ENCODE peak calls at places on chromosomes 11 and 22, in ten cellular contexts. R is ureter; E is neuronal stem cell; L is body of pancreas; A is stimulated activated CD8-positive, alpha-beta memory T cell treated with anti-CD3 and anti-CD28 coated beads, Interleukin-12 subunit alpha, Interleukin-12 subunit beta, amount 100 ng/mL, for 4 hours; F is central memory CD4-positive, alpha-beta T cell; M is LoVo; Q is stimulated activated CD4-positive, alpha-beta T cell treated with anti-CD3 and anti-CD28 coated beads, Interleukin-15, amount 100 ng/mL, for 1 hour; Y is HT1080; H is dorsolateral prefrontal cortex. N is an unnamed sample.

GRCh38 chr11:17986007-17986710 is 26.7 kb downstream of the SERGEF start:
- DNase-seq in R (no peak), E (no peak), L (no peak), A (no peak), F (no peak), M (no peak), Q (no peak), Y (peak; percentile 75), H (no peak), N (no peak)

GRCh38 chr11:128872094-128872493 is 5.0 kb upstream of the KCNJ1 start:
- DNase-seq in R (no peak), E (no peak), L (no peak), A (no peak), F (no peak), M (no peak), Q (no peak), Y (no peak), H (no peak), N (no peak)

GRCh38 chr11:30586251-30587144 is at the start of gene MPPED2:
- DNase-seq in R (peak; percentile 51), E (peak; percentile 79), L (peak; percentile 39), A (no peak), F (no peak), M (no peak), Q (no peak), Y (no peak), H (peak; percentile 37), N (no peak)

GRCh38 chr11:110918351-110918750 is 206.1 kb upstream of the ARHGAP20 start:
- DNase-seq in R (no peak), E (no peak), L (no peak), A (no peak), F (no peak), M (no peak), Q (no peak), Y (no peak), H (no peak), N (no peak)

GRCh38 chr11:1209371-1210057 is 13.4 kb upstream of the MUC5B start:
- DNase-seq in R (no peak), E (no peak), L (no peak), A (no peak), F (no peak), M (no peak), Q (no peak), Y (no peak), H (no peak), N (no peak)

GRCh38 chr11:125141686-125142535 is 22.6 kb upstream of the PKNOX2 start:
- DNase-seq in R (no peak), E (peak; percentile 71), L (peak; percentile 44), A (peak; percentile 27), F (peak; percentile 36), M (peak; percentile 5), Q (peak; percentile 53), Y (peak; percentile 43), H (peak; percentile 63), N (peak; percentile 45)

GRCh38 chr11:99117603-99118002 is 96.9 kb downstream of the CNTN5 start:
- DNase-seq in R (no peak), E (no peak), L (no peak), A (no peak), F (no peak), M (no peak), Q (no peak), Y (peak; percentile 5), H (no peak), N (no peak)

GRCh38 chr11:3106736-3107524 is 49.7 kb upstream of the CARS1 start:
- DNase-seq in R (no peak), E (no peak), L (peak; percentile 9), A (no peak), F (no peak), M (no peak), Q (no peak), Y (no peak), H (peak; percentile 22), N (no peak)

GRCh38 chr22:43136255-43136654 is 6.9 kb downstream of the MCAT start:
- DNase-seq in R (no peak), E (no peak), L (no peak), A (no peak), F (peak; percentile 14), M (no peak), Q (no peak), Y (no peak), H (no peak), N (peak; percentile 14)

GRCh38 chr11:94543695-94544581 is at the start of gene FUT4:
- DNase-seq in R (peak; percentile 88), E (peak; percentile 72), L (peak; percentile 93), A (peak; percentile 52), F (peak; percentile 67), M (peak; percentile 95), Q (peak; percentile 56), Y (peak; percentile 77), H (peak; percentile 74), N (peak; percentile 76)

GRCh38 chr11:15471709-15472404 is 357.1 kb downstream of the INSC start:
- DNase-seq in R (no peak), E (no peak), L (no peak), A (no peak), F (no peak), M (no peak), Q (no peak), Y (no peak), H (no peak), N (no peak)

GRCh38 chr11:30855383-30856006 is 269.3 kb upstream of the MPPED2 start:
- DNase-seq in R (no peak), E (no peak), L (no peak), A (no peak), F (no peak), M (no peak), Q (no peak), Y (no peak), H (no peak), N (no peak)